ENCODE peak calls at places on chromosomes 2 and 18, in six cellular contexts. A is mesenchymal stem cell, U is neuronal stem cell, O is IMR-90, V is H1, N is mesendoderm. J is an unnamed sample.

GRCh38 chr2:3651686-3652516 is 6.1 kb upstream of the ALLC start:
- DNase-seq in O (no peak), A (peak; percentile 58), N (peak; percentile 87), V (peak; percentile 70), U (peak; percentile 86), J (peak; percentile 92)

GRCh38 chr2:118815731-118816130 is 31.7 kb downstream of the EN1 start:
- DNase-seq in A (no peak), O (no peak), N (no peak), V (no peak), U (no peak), J (no peak)

GRCh38 chr2:64371727-64372126 is 82.2 kb upstream of the LGALSL start:
- DNase-seq in N (no peak), O (no peak), U (no peak), A (no peak), V (no peak), J (no peak)

GRCh38 chr18:49874238-49874637 is 60.9 kb upstream of the ACAA2 start:
- DNase-seq in V (no peak), U (no peak), A (no peak), O (no peak), N (no peak), J (no peak)

GRCh38 chr2:45567974-45568789 is 42.9 kb downstream of the SRBD1 start:
- DNase-seq in U (no peak), V (no peak), A (peak; percentile 90), O (peak; percentile 7), N (peak; percentile 29), J (no peak)

GRCh38 chr2:95569170-95569569 is 22.6 kb upstream of the TRIM43 start:
- DNase-seq in A (no peak), U (no peak), V (no peak), N (no peak), O (no peak), J (no peak)

GRCh38 chr18:46946656-46947282 is 29.4 kb downstream of the KATNAL2 start:
- DNase-seq in V (peak; percentile 59), O (peak; percentile 80), A (peak; percentile 91), N (peak; percentile 96), U (peak; percentile 90), J (peak; percentile 95)

GRCh38 chr2:8893978-8894820 is 56.8 kb upstream of the KIDINS220 start:
- DNase-seq in O (peak; percentile 25), V (no peak), A (peak; percentile 58), N (no peak), U (no peak), J (no peak)

GRCh38 chr2:74919827-74920226 is 38.6 kb upstream of the POLE4 start:
- DNase-seq in V (peak; percentile 57), U (peak; percentile 67), O (peak; percentile 48), A (peak; percentile 49), N (peak; percentile 79), J (peak; percentile 89)

GRCh38 chr2:48844418-48845155 is 89.1 kb upstream of the LHCGR start:
- DNase-seq in A (no peak), N (no peak), U (no peak), V (no peak), O (peak; percentile 88), J (no peak)

GRCh38 chr2:167946367-167946955 is 300.9 kb downstream of the STK39 start:
- DNase-seq in U (peak; percentile 88), A (no peak), V (no peak), O (no peak), N (no peak), J (no peak)

GRCh38 chr2:226273440-226273839 is 526.2 kb downstream of the IRS1 start:
- DNase-seq in O (peak; percentile 44), A (peak; percentile 58), U (no peak), N (no peak), V (no peak), J (no peak)

GRCh38 chr2:217652761-217653160 is 350.0 kb downstream of the TNS1 start:
- DNase-seq in N (no peak), O (peak; percentile 15), U (no peak), A (no peak), V (no peak), J (no peak)

GRCh38 chr18:9898792-9899549 is 13.2 kb downstream of the TXNDC2 start:
- DNase-seq in N (peak; percentile 89), V (no peak), A (peak; percentile 92), U (no peak), O (peak; percentile 37), J (no peak)

GRCh38 chr2:120686511-120687168 is 49.0 kb upstream of the GLI2 start:
- DNase-seq in A (no peak), N (no peak), U (no peak), O (no peak), V (no peak), J (no peak)

GRCh38 chr2:75403991-75404428 is 156.7 kb downstream of the EVA1A start:
- DNase-seq in N (peak; percentile 83), U (peak; percentile 45), A (peak; percentile 67), O (peak; percentile 59), V (peak; percentile 21), J (peak; percentile 38)

GRCh38 chr2:232300894-232301387 is 77.6 kb upstream of the ALPP start:
- DNase-seq in N (no peak), A (peak; percentile 46), U (no peak), O (peak; percentile 29), V (no peak), J (no peak)

GRCh38 chr2:26986576-26986975 is 16.1 kb downstream of the MAPRE3 start:
- DNase-seq in U (no peak), N (no peak), O (no peak), V (no peak), A (no peak), J (no peak)

GRCh38 chr2:118249970-118250369 is 161.7 kb downstream of the INSIG2 start:
- DNase-seq in U (no peak), V (no peak), A (peak; percentile 0), N (no peak), O (peak; percentile 2), J (no peak)

GRCh38 chr2:237698338-237698694 is 70.9 kb downstream of the LRRFIP1 start:
- DNase-seq in U (no peak), O (no peak), V (no peak), A (no peak), N (no peak), J (peak; percentile 14)

GRCh38 chr18:28794459-28795245 is 617.7 kb upstream of the CDH2 start:
- DNase-seq in O (peak; percentile 55), A (no peak), V (no peak), U (no peak), N (no peak), J (no peak)

GRCh38 chr2:6202756-6203155 is 510.6 kb downstream of the SOX11 start:
- DNase-seq in U (no peak), O (no peak), N (no peak), V (no peak), A (no peak), J (no peak)

GRCh38 chr18:24504401-24504800 is 44.0 kb downstream of the HRH4 start:
- DNase-seq in U (no peak), V (no peak), N (no peak), A (no peak), O (no peak), J (no peak)

GRCh38 chr2:235639387-235639786 is 145.5 kb downstream of the AGAP1 start:
- DNase-seq in A (peak; percentile 98), U (no peak), V (no peak), N (peak; percentile 70), O (peak; percentile 95), J (no peak)

GRCh38 chr18:77862358-77862757 is 612.7 kb downstream of the GALR1 start:
- DNase-seq in V (no peak), U (no peak), A (no peak), N (no peak), O (no peak), J (no peak)

GRCh38 chr2:160194946-160195345 is 5.1 kb downstream of the ITGB6 start:
- DNase-seq in A (no peak), U (no peak), N (no peak), O (no peak), V (no peak), J (no peak)

DNA sequence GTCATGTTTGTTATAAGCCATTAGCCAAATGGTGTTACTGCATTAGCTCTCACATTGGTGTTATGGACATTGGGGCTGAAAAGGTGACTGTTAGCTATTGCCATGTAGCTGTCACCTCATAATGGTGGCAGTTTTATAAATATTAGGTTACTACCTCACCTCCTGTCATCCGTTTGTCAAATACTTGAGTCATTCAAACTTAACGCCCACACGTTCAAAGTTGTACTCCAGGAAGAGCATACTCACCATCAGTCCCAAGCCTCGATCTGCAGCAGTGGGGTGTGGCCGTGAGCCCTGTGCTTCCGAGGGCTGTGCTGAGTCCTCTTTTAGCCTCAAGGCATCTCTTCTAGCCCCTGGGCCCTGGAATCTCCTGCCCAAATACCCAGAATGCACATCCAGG is 87.3 kb downstream of the PDK1 start:
- DNase-seq in A (no peak), U (no peak), O (peak; percentile 93), N (no peak), V (no peak), J (no peak)
- H3K18ac ChIP-seq in A (no peak overlapping the region), U (no peak overlapping the region), O (peak overlapping the region; percentile 92), N (no peak overlapping the region), V (no peak overlapping the region), J (no peak overlapping the region)

GRCh38 chr2:201215963-201216362 is 33.0 kb downstream of the CASP10 start:
- DNase-seq in U (no peak), V (no peak), O (no peak), N (no peak), A (no peak), J (no peak)
- H3K4ac ChIP-seq in U (no peak overlapping the region), V (no peak overlapping the region), O (no peak overlapping the region), N (no peak overlapping the region), A (no peak overlapping the region), J (no peak overlapping the region)

GRCh38 chr2:66962625-66963207 is 434.4 kb upstream of the ETAA1 start:
- DNase-seq in U (peak; percentile 12), N (no peak), O (no peak), A (peak; percentile 42), V (no peak), J (no peak)

GRCh38 chr2:66957677-66958076 is 439.5 kb upstream of the ETAA1 start:
- DNase-seq in N (no peak), V (no peak), A (no peak), U (no peak), O (no peak), J (no peak)

GRCh38 chr2:66957198-66957597 is 439.9 kb upstream of the ETAA1 start:
- DNase-seq in A (peak; percentile 43), O (no peak), U (no peak), N (no peak), V (no peak), J (no peak)

DNA sequence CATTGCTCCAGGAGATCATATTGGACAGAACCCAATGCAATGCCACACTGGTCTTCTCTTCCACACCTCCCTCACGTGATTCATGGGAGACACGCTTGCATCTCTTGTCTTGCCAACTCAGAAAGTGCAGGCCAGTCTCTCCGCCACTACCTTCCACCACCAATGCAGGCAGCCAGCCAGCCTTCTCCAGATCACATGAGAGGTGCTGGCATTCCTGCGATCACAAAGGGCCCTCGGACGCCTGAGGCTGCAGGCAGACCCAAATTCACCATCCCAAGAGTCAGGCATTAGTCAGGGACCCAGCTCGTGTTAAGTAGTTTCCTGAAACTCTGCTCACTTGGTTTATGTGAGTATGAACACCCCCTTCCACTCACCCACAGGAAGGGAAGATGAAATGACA is 437.0 kb upstream of the ETAA1 start:
- DNase-seq in A (no peak), O (no peak), U (no peak), V (no peak), N (no peak), J (peak; percentile 29)
- H3K18ac ChIP-seq in A (peak overlapping the region; percentile 13), O (no peak overlapping the region), U (no peak overlapping the region), V (no peak overlapping the region), N (no peak overlapping the region), J (no peak overlapping the region)

DNA sequence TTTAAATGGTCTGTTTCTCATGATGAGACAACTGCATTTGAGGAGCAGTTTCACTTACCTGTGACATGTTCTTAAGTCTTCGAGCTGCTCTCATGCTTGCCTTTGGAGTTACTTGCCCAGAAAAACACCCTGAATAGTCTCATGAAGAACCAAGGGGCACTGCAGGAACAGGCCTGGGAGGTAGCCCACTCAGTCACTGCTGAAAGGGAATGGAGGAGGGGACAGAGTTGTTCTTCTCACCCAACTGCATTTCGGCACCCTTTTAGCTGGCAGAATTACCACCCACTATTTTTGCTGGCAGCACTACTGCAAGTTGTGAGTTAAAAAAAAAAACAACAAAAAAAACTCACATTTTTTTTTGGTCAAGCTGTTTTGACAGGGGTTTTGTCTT is 181.9 kb downstream of the PTPRM start:
- DNase-seq in A (no peak), O (no peak), V (no peak), N (no peak), U (no peak), J (no peak)
- H3K4ac ChIP-seq in A (no peak overlapping the region), O (no peak overlapping the region), V (no peak overlapping the region), N (no peak overlapping the region), U (no peak overlapping the region), J (no peak overlapping the region)

J was measured in H9.